ENCODE peak calls at places on chromosomes 2 and 18, in five cellular contexts. One of them, this sample, is unnamed.

GRCh38 chr2:237742614-237743013 is 56.0 kb upstream of the RBM44 start:
- DNase-seq in HEK293T: no peak
- DNase-seq in epithelial cell of esophagus: no peak
- DNase-seq in globus pallidus: no peak
- DNase-seq in GM23248: no peak
- DNase-seq in this sample: no peak

GRCh38 chr18:26438980-26439379 is 109.4 kb downstream of the KCTD1 start:
- DNase-seq in HEK293T: no peak
- DNase-seq in epithelial cell of esophagus: no peak
- DNase-seq in globus pallidus: no peak
- DNase-seq in GM23248: no peak
- DNase-seq in this sample: no peak

GRCh38 chr2:54455584-54456525 is at the start of gene SPTBN1:
- DNase-seq in HEK293T: peak
- DNase-seq in epithelial cell of esophagus: peak
- DNase-seq in globus pallidus: peak
- DNase-seq in GM23248: peak
- DNase-seq in this sample: peak

GRCh38 chr2:201654611-201655384 is 11.5 kb upstream of the TMEM237 start:
- DNase-seq in HEK293T: no peak
- DNase-seq in epithelial cell of esophagus: no peak
- DNase-seq in globus pallidus: no peak
- DNase-seq in GM23248: peak
- DNase-seq in this sample: no peak

GRCh38 chr2:236400594-236401360 is 136.6 kb upstream of the ASB18 start:
- DNase-seq in HEK293T: no peak
- DNase-seq in epithelial cell of esophagus: no peak
- DNase-seq in globus pallidus: no peak
- DNase-seq in GM23248: no peak
- DNase-seq in this sample: no peak

GRCh38 chr2:207505728-207506127 is 24.0 kb upstream of the CREB1 start:
- DNase-seq in HEK293T: no peak
- DNase-seq in epithelial cell of esophagus: peak
- DNase-seq in globus pallidus: no peak
- DNase-seq in GM23248: peak
- DNase-seq in this sample: no peak

GRCh38 chr2:118539290-118539689 is 308.2 kb downstream of the EN1 start:
- DNase-seq in HEK293T: peak
- DNase-seq in epithelial cell of esophagus: peak
- DNase-seq in globus pallidus: peak
- DNase-seq in GM23248: peak
- DNase-seq in this sample: peak

GRCh38 chr2:46805401-46805951 is 110.1 kb downstream of the MCFD2 start:
- DNase-seq in HEK293T: no peak
- DNase-seq in epithelial cell of esophagus: no peak
- DNase-seq in globus pallidus: no peak
- DNase-seq in GM23248: no peak
- DNase-seq in this sample: no peak

GRCh38 chr2:219230201-219230540 is 565 bp downstream of the ANKZF1 start:
- DNase-seq in HEK293T: peak
- DNase-seq in epithelial cell of esophagus: peak
- DNase-seq in globus pallidus: no peak
- DNase-seq in GM23248: peak
- DNase-seq in this sample: peak

GRCh38 chr2:45992746-45993475 is 304.3 kb upstream of the EPAS1 start:
- DNase-seq in HEK293T: no peak
- DNase-seq in epithelial cell of esophagus: no peak
- DNase-seq in globus pallidus: no peak
- DNase-seq in GM23248: no peak
- DNase-seq in this sample: no peak

GRCh38 chr2:44560352-44560751 is 198.6 kb downstream of the CAMKMT start:
- DNase-seq in HEK293T: no peak
- DNase-seq in epithelial cell of esophagus: peak
- DNase-seq in globus pallidus: no peak
- DNase-seq in GM23248: peak
- DNase-seq in this sample: no peak

GRCh38 chr18:76464281-76465259 is 30.5 kb downstream of the ZNF516 start:
- DNase-seq in HEK293T: no peak
- DNase-seq in epithelial cell of esophagus: no peak
- DNase-seq in globus pallidus: no peak
- DNase-seq in GM23248: no peak
- DNase-seq in this sample: no peak

GRCh38 chr2:11669454-11670291 is at the start of gene NTSR2:
- DNase-seq in HEK293T: no peak
- DNase-seq in epithelial cell of esophagus: peak
- DNase-seq in globus pallidus: peak
- DNase-seq in GM23248: peak
- DNase-seq in this sample: peak

GRCh38 chr2:30149513-30149912 is 2.7 kb downstream of the YPEL5 start:
- DNase-seq in HEK293T: peak
- DNase-seq in epithelial cell of esophagus: no peak
- DNase-seq in globus pallidus: no peak
- DNase-seq in GM23248: peak
- DNase-seq in this sample: peak

This sample was measured in neural progenitor cell.